ENCODE peak calls at places on chromosomes 5 and 9, in four cellular contexts. One of them, this sample, is unnamed.

GRCh38 chr5:126723643-126724042 is 53.3 kb upstream of the LMNB1 start:
- DNase-seq in HepG2: no peak
- DNase-seq in SK-N-SH: no peak
- DNase-seq in H1: no peak
- DNase-seq in this sample: no peak

GRCh38 chr5:20286512-20286911 is 298.5 kb upstream of the CDH18 start:
- DNase-seq in HepG2: no peak
- DNase-seq in SK-N-SH: no peak
- DNase-seq in H1: no peak
- DNase-seq in this sample: no peak

GRCh38 chr9:124871156-124871561 is 9.2 kb downstream of the ARPC5L start:
- DNase-seq in HepG2: no peak
- DNase-seq in SK-N-SH: no peak
- DNase-seq in H1: no peak
- DNase-seq in this sample: no peak

GRCh38 chr5:149172261-149172660 is 31.0 kb downstream of the ABLIM3 start:
- DNase-seq in HepG2: no peak
- DNase-seq in SK-N-SH: no peak
- DNase-seq in H1: no peak
- DNase-seq in this sample: no peak

GRCh38 chr9:137068539-137069507 is 1.5 kb downstream of the SAPCD2 start:
- DNase-seq in HepG2: no peak
- DNase-seq in SK-N-SH: no peak
- DNase-seq in H1: no peak
- DNase-seq in this sample: no peak

GRCh38 chr9:12843735-12844134 is 68.9 kb downstream of the LURAP1L start:
- DNase-seq in HepG2: no peak
- DNase-seq in SK-N-SH: no peak
- DNase-seq in H1: no peak
- DNase-seq in this sample: no peak

GRCh38 chr5:75484605-75485004 is 26.8 kb downstream of the CERT1 start:
- DNase-seq in HepG2: no peak
- DNase-seq in SK-N-SH: no peak
- DNase-seq in H1: no peak
- DNase-seq in this sample: no peak

GRCh38 chr5:1830571-1831228 is 29.5 kb downstream of the NDUFS6 start:
- DNase-seq in HepG2: no peak
- DNase-seq in SK-N-SH: no peak
- DNase-seq in H1: no peak
- DNase-seq in this sample: no peak

GRCh38 chr9:727767-728166 is 113.7 kb upstream of the DMRT1 start:
- DNase-seq in HepG2: no peak
- DNase-seq in SK-N-SH: no peak
- DNase-seq in H1: no peak
- DNase-seq in this sample: no peak

GRCh38 chr9:75233011-75233410 is 144.7 kb downstream of the OSTF1 start:
- DNase-seq in HepG2: no peak
- DNase-seq in SK-N-SH: no peak
- DNase-seq in H1: no peak
- DNase-seq in this sample: no peak

GRCh38 chr9:75229605-75230332 is 141.5 kb downstream of the OSTF1 start:
- DNase-seq in HepG2: peak; percentile 58
- DNase-seq in SK-N-SH: no peak
- DNase-seq in H1: no peak
- DNase-seq in this sample: no peak

GRCh38 chr9:75228893-75229292 is 140.6 kb downstream of the OSTF1 start:
- DNase-seq in HepG2: no peak
- DNase-seq in SK-N-SH: no peak
- DNase-seq in H1: no peak
- DNase-seq in this sample: no peak

GRCh38 chr9:75231167-75231566 is 142.9 kb downstream of the OSTF1 start:
- DNase-seq in HepG2: no peak
- DNase-seq in SK-N-SH: no peak
- DNase-seq in H1: no peak
- DNase-seq in this sample: no peak

DNA sequence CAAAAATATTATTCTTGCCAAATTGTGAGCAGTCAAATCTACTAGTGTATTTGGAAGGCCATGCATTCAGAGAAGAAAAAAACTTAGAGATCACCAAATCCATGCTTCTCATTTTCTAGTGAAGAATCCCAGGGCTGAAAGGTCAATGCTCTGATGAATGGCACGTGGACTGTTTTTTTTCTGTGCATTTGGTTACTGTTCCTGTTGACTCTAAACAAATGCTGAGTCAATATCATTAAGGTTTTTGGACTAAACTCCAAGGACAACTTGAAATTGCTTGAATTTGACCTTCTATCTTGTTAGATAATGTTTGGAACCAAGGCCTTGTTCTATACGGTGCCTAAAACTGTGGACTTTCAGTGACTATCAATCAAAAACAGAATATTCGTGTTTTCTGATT is 142.2 kb downstream of the OSTF1 start:
- DNase-seq in HepG2: peak; percentile 8
- DNase-seq in SK-N-SH: no peak
- DNase-seq in H1: no peak
- DNase-seq in this sample: no peak
- TF ChIP-seq TCF12 in HepG2: no peak
- TF ChIP-seq TCF12 in SK-N-SH: no peak
- TF ChIP-seq TCF12 in H1: no peak
- TF ChIP-seq TCF12 in this sample: no peak

DNA sequence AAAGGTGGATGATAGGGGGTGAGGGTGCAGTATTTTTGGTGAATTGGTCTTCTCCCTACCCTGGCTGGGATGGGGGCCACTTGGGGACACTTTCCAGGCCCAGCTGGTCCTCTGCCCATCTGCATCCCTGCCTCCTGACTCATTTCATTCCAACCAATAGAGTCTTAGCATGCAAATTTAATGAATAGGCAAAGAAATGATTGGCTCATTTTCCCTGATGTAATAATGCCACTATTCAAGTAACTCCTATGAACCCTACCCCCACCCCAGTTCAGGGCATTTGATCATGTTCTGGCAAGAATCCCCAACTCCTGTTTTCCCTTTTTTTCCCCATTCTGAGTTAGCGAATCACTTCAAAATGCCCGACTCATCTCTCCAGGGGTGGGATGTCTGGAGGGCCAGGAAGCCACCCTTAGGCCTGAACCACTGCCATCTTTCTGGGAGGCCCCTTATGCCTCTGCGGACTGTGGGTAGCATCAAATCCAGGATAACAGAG is 56.7 kb downstream of the PCDH1 start:
- DNase-seq in HepG2: no peak
- DNase-seq in SK-N-SH: peak; percentile 68
- DNase-seq in H1: no peak
- DNase-seq in this sample: no peak
- TF ChIP-seq TCF12 in HepG2: no peak
- TF ChIP-seq TCF12 in SK-N-SH: peak; percentile 11
- TF ChIP-seq TCF12 in H1: no peak
- TF ChIP-seq TCF12 in this sample: no peak

GRCh38 chr5:61330879-61331406 is 1.1 kb upstream of the ZSWIM6 start:
- DNase-seq in HepG2: peak; percentile 31
- DNase-seq in SK-N-SH: peak; percentile 86
- DNase-seq in H1: no peak
- DNase-seq in this sample: no peak

GRCh38 chr5:61327761-61328753 is 4.0 kb upstream of the ZSWIM6 start:
- DNase-seq in HepG2: peak; percentile 56
- DNase-seq in SK-N-SH: no peak
- DNase-seq in H1: no peak
- DNase-seq in this sample: peak; percentile 48

GRCh38 chr5:61328791-61329617 is 3.1 kb upstream of the ZSWIM6 start:
- DNase-seq in HepG2: no peak
- DNase-seq in SK-N-SH: no peak
- DNase-seq in H1: no peak
- DNase-seq in this sample: no peak

GRCh38 chr5:61330341-61330878 is 1.6 kb upstream of the ZSWIM6 start:
- DNase-seq in HepG2: peak; percentile 10
- DNase-seq in SK-N-SH: peak; percentile 45
- DNase-seq in H1: no peak
- DNase-seq in this sample: no peak

DNA sequence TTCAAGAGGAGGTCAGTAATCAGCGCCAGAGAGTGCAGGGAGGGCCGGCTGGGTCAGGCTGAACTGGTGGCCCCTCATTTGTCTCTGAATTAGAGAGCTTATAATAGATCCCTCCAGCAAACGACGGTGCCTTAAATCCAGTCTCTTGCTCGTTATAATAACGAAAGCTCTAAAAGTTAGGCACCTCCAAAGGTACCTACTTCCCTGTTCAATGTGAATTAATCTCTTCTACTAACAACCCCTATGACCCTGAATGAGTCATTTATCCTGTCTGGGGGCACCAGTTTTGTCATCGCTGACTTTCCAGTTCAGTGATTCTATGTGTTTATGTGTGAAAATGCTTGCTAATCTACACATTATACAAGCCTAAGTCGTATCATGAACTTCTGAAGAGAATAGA is 2.3 kb upstream of the ZSWIM6 start:
- DNase-seq in HepG2: peak; percentile 17
- DNase-seq in SK-N-SH: no peak
- DNase-seq in H1: no peak
- DNase-seq in this sample: no peak
- TF ChIP-seq TCF12 in HepG2: no peak
- TF ChIP-seq TCF12 in SK-N-SH: no peak
- TF ChIP-seq TCF12 in H1: no peak
- TF ChIP-seq TCF12 in this sample: no peak

GRCh38 chr5:170179626-170180025 is 53.2 kb upstream of the C5orf58 start:
- DNase-seq in HepG2: no peak
- DNase-seq in SK-N-SH: no peak
- DNase-seq in H1: no peak
- DNase-seq in this sample: no peak
- TF ChIP-seq TCF12 in HepG2: no peak
- TF ChIP-seq TCF12 in SK-N-SH: no peak
- TF ChIP-seq TCF12 in H1: no peak
- TF ChIP-seq TCF12 in this sample: no peak

This sample was measured in GM12878.